ENCODE peak calls at places on chromosomes 1 and 21, in nine cellular contexts. L is RWPE2; J is left cardiac atrium; K is gastrocnemius medialis; Y is Right ventricle myocardium superior; Z is right cardiac atrium; Q is omental fat pad; X is activated naive CD4-positive, alpha-beta T cell treated with anti-CD3 and anti-CD28 coated beads, Interleukin-2, amount 50 U/mL, for 72 hours; H is IMR-90. V is an unnamed sample.

GRCh38 chr1:160315359-160315758 is 27.7 kb downstream of the COPA start:
- ATAC-seq in L (no peak), J (no peak), X (no peak), Y (no peak), K (no peak), Q (no peak), Z (no peak), H (peak; percentile 24), V (no peak)

GRCh38 chr1:244920911-244921310 is 56.6 kb upstream of the HNRNPU start:
- ATAC-seq in Y (peak; percentile 40), L (no peak), Z (no peak), H (no peak), J (peak; percentile 53), K (peak; percentile 86), X (no peak), Q (no peak), V (peak; percentile 65)

GRCh38 chr1:9389969-9390368 is 97.3 kb downstream of the SPSB1 start:
- ATAC-seq in L (no peak), Q (no peak), X (peak; percentile 57), J (no peak), Y (no peak), K (no peak), Z (no peak), H (no peak), V (no peak)

GRCh38 chr1:200053639-200054038 is 26.1 kb downstream of the NR5A2 start:
- ATAC-seq in X (no peak), H (no peak), Z (no peak), Y (no peak), Q (no peak), J (no peak), K (no peak), L (no peak), V (no peak)

GRCh38 chr1:8408151-8408839 is 90.4 kb downstream of the SLC45A1 start:
- ATAC-seq in Q (peak; percentile 80), L (no peak), Z (peak; percentile 87), X (peak; percentile 14), Y (peak; percentile 79), J (peak; percentile 75), K (peak; percentile 4), H (peak; percentile 55), V (no peak)

GRCh38 chr21:41901099-41901498 is 22.0 kb upstream of the PRDM15 start:
- ATAC-seq in K (no peak), Q (peak; percentile 7), H (no peak), J (no peak), Z (no peak), L (no peak), X (peak; percentile 51), Y (no peak), V (no peak)

GRCh38 chr21:27369962-27370578 is 403.2 kb upstream of the ADAMTS5 start:
- ATAC-seq in H (no peak), L (no peak), K (no peak), Y (peak; percentile 7), X (no peak), J (peak; percentile 23), Q (no peak), Z (peak; percentile 46), V (no peak)

GRCh38 chr1:48691429-48692001 is 85.2 kb downstream of the BEND5 start:
- ATAC-seq in X (peak; percentile 56), H (no peak), K (no peak), L (no peak), Y (no peak), Q (peak; percentile 82), J (no peak), Z (no peak), V (peak; percentile 17)

GRCh38 chr1:183840140-183840539 is 35.2 kb downstream of the RGL1 start:
- ATAC-seq in H (no peak), Z (no peak), J (no peak), Q (peak; percentile 12), L (peak; percentile 56), Y (no peak), K (no peak), X (no peak), V (no peak)

GRCh38 chr1:24952413-24952841 is 22.4 kb upstream of the RUNX3 start:
- ATAC-seq in K (no peak), L (no peak), X (peak; percentile 64), J (no peak), Y (no peak), H (no peak), Z (no peak), Q (no peak), V (peak; percentile 28)

GRCh38 chr1:41221995-41222991 is 19.8 kb downstream of the SCMH1 start:
- ATAC-seq in X (no peak), H (no peak), K (no peak), Z (no peak), Y (peak; percentile 73), Q (no peak), J (peak; percentile 54), L (no peak), V (no peak)

GRCh38 chr1:28887835-28888682 is 26.3 kb upstream of the EPB41 start:
- ATAC-seq in L (peak; percentile 11), H (no peak), Q (peak; percentile 40), Y (peak; percentile 44), X (no peak), J (peak; percentile 44), Z (peak; percentile 57), K (no peak), V (no peak)

GRCh38 chr1:228089520-228090380 is 7.2 kb downstream of the ARF1 start:
- ATAC-seq in L (no peak), J (no peak), Q (no peak), H (no peak), Z (no peak), K (no peak), Y (no peak), X (no peak), V (peak; percentile 83)

GRCh38 chr1:235011064-235011598 is 117.5 kb downstream of the TOMM20 start:
- ATAC-seq in Y (no peak), H (no peak), J (no peak), X (peak; percentile 32), Z (no peak), K (no peak), Q (no peak), L (no peak), V (peak; percentile 69)

GRCh38 chr1:89566761-89567174 is 42.1 kb downstream of the LRRC8B start:
- ATAC-seq in Y (peak; percentile 96), Z (peak; percentile 96), X (no peak), J (peak; percentile 91), H (no peak), L (no peak), K (peak; percentile 82), Q (no peak), V (no peak)

GRCh38 chr1:23638786-23639241 is 52.8 kb upstream of the RPL11 start:
- ATAC-seq in J (no peak), X (no peak), Q (peak; percentile 40), K (no peak), Y (peak; percentile 42), Z (no peak), H (no peak), L (no peak), V (no peak)

GRCh38 chr1:59194621-59195020 is 102.3 kb upstream of the FGGY start:
- ATAC-seq in H (no peak), Q (no peak), K (no peak), Z (no peak), X (no peak), Y (no peak), J (no peak), L (peak; percentile 74), V (no peak)

GRCh38 chr1:66925558-66925910 is 744 bp downstream of the MIER1 start:
- ATAC-seq in Q (no peak), X (no peak), H (peak; percentile 0), L (peak; percentile 3), J (no peak), Y (peak; percentile 0), K (peak; percentile 12), Z (no peak), V (no peak)

GRCh38 chr1:91912267-91912666 is 26.3 kb upstream of the TGFBR3 start:
- ATAC-seq in L (no peak), K (no peak), J (no peak), Y (no peak), H (no peak), Z (no peak), X (no peak), Q (no peak), V (no peak)

GRCh38 chr1:205228052-205228451 is 306 bp downstream of the TMCC2 start:
- ATAC-seq in X (no peak), J (peak; percentile 9), Z (peak; percentile 23), H (peak; percentile 59), Q (peak; percentile 50), K (no peak), L (peak; percentile 1), Y (no peak), V (peak; percentile 47)

GRCh38 chr1:30840904-30841598 is 67.5 kb downstream of the SDC3 start:
- ATAC-seq in Z (peak; percentile 73), X (no peak), J (peak; percentile 83), K (peak; percentile 65), L (no peak), Q (no peak), Y (peak; percentile 90), H (no peak), V (no peak)

GRCh38 chr1:155173478-155174333 is at the start of gene TRIM46:
- ATAC-seq in J (peak; percentile 5), H (peak; percentile 40), L (peak; percentile 22), Z (no peak), K (no peak), Q (no peak), Y (no peak), X (peak; percentile 45), V (peak; percentile 53)

GRCh38 chr1:31878018-31878417 is 60.1 kb downstream of the PTP4A2 start:
- ATAC-seq in Y (peak; percentile 47), K (no peak), Q (no peak), Z (peak; percentile 37), H (no peak), L (no peak), J (no peak), X (no peak), V (peak; percentile 84)

GRCh38 chr1:154206212-154206611 is at the start of gene CFAP141:
- ATAC-seq in X (peak; percentile 89), Z (peak; percentile 20), J (no peak), L (peak; percentile 66), H (peak; percentile 31), Q (no peak), Y (no peak), K (no peak), V (no peak)

GRCh38 chr1:94590203-94591137 is 48.9 kb upstream of the F3 start:
- ATAC-seq in X (no peak), Y (peak; percentile 81), Q (no peak), J (peak; percentile 50), K (no peak), H (peak; percentile 50), L (no peak), Z (peak; percentile 68), V (no peak)

GRCh38 chr1:196115641-196116040 is 492.6 kb downstream of the KCNT2 start:
- ATAC-seq in Z (peak; percentile 96), Q (no peak), X (no peak), K (peak; percentile 76), H (peak; percentile 75), Y (peak; percentile 99), L (no peak), J (peak; percentile 97), V (no peak)

GRCh38 chr1:41920658-41921057 is 1.9 kb upstream of the HIVEP3 start:
- ATAC-seq in Y (no peak), Z (no peak), H (peak; percentile 21), K (peak; percentile 83), J (peak; percentile 30), X (peak; percentile 48), L (peak; percentile 77), Q (no peak), V (no peak)

GRCh38 chr1:177913762-177914540 is 55.9 kb downstream of the SEC16B start:
- ATAC-seq in J (no peak), Y (no peak), K (no peak), H (peak; percentile 92), X (no peak), Q (no peak), Z (no peak), L (no peak), V (no peak)

GRCh38 chr1:157831968-157832626 is 9.5 kb downstream of the CD5L start:
- ATAC-seq in H (no peak), Q (no peak), X (peak; percentile 57), Z (no peak), K (no peak), Y (no peak), L (no peak), J (no peak), V (no peak)

GRCh38 chr1:4944072-4944471 is 289.7 kb downstream of the AJAP1 start:
- ATAC-seq in L (no peak), Y (no peak), Z (no peak), J (no peak), Q (no peak), K (no peak), H (no peak), X (no peak), V (no peak)

GRCh38 chr1:38958967-38959366 is 17.3 kb upstream of the RHBDL2 start:
- ATAC-seq in K (no peak), H (peak; percentile 46), Q (no peak), Z (no peak), J (no peak), Y (no peak), L (peak; percentile 85), X (no peak), V (no peak)